ENCODE peak calls at places on chromosome 20, in four cellular contexts. V is H1, P is HepG2, J is HCT116. W is an unnamed sample.

GRCh38 chr20:10877345-10877744 is 203.5 kb upstream of the JAG1 start:
- DNase-seq in V (no peak), J (no peak), P (no peak), W (no peak)

GRCh38 chr20:62622877-62623487 is 19.3 kb upstream of the SLCO4A1 start:
- DNase-seq in J (no peak), V (no peak), P (no peak), W (no peak)

GRCh38 chr20:61312909-61313308 is 60.8 kb downstream of the CDH4 start:
- DNase-seq in P (no peak), V (no peak), J (no peak), W (no peak)

GRCh38 chr20:11267131-11267761 is 593.4 kb upstream of the JAG1 start:
- DNase-seq in V (peak), J (peak), P (peak), W (no peak)

GRCh38 chr20:59222239-59222981 is 58.8 kb downstream of the ZNF831 start:
- DNase-seq in P (peak), J (peak), V (peak), W (peak)

GRCh38 chr20:21390768-21391167 is 6.6 kb downstream of the NKX2-4 start:
- DNase-seq in P (no peak), J (no peak), V (no peak), W (no peak)

GRCh38 chr20:61768926-61769832 is 296.5 kb downstream of the TAF4 start:
- DNase-seq in J (no peak), P (no peak), V (no peak), W (no peak)

GRCh38 chr20:63587781-63588591 is 13.9 kb upstream of the HELZ2 start:
- DNase-seq in J (no peak), V (no peak), P (no peak), W (no peak)

GRCh38 chr20:35511814-35512420 is 17.5 kb downstream of the C20orf173 start:
- DNase-seq in P (peak), J (no peak), V (no peak), W (no peak)

GRCh38 chr20:11195899-11196558 is 522.2 kb upstream of the JAG1 start:
- DNase-seq in J (no peak), P (no peak), V (no peak), W (no peak)

GRCh38 chr20:59032023-59032712 is at the start of gene ATP5F1E:
- DNase-seq in J (peak), P (peak), V (peak), W (no peak)

GRCh38 chr20:4726710-4727391 is 5.1 kb downstream of the PRND start:
- DNase-seq in J (no peak), V (no peak), P (no peak), W (no peak)

GRCh38 chr20:33825340-33826269 is 14.5 kb downstream of the CHMP4B start:
- DNase-seq in J (no peak), P (peak), V (no peak), W (no peak)
- H3K27ac ChIP-seq in J (no peak), P (peak), V (peak), W (no peak)

DNA sequence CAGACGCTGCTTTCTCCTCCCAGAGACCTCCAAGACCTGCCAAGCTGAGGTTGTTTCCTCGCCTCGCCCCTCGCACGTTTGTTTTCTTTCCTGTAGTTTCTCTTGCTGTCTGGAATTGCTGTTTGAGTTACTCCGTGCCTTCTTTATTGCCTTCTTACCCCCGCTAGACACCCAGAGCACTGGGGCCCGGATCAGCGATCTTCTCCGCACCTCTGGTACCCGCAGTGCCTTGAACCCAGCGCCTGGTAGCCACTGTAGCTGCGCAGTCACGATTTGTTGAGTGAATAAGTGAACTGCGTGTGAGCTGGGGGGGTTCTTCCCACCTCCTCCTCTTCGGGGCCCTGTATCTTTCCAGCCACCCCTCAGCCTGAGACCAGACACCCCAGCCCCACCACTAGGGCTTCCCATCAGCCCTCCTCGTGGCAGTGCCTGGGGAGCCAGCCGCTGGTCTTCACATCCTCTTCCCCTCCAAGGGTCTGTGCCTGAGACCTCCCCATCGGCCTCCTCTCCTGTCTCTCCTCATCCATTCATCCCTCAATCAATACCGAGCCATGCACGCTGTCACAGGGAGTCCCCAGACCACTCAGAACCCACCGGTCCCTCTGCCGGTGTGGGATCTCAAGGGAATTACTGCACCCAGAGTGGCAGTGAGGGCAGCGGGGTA is 849 bp upstream of the BMP7 start:
- DNase-seq in J (no peak), V (no peak), P (no peak), W (no peak)
- TF ChIP-seq EZH2 in J (no peak), V (peak), P (no peak), W (no peak)

GRCh38 chr20:25148181-25148981 is 47.1 kb upstream of the ENTPD6 start:
- DNase-seq in J (no peak), V (no peak), P (no peak), W (no peak)
- TF ChIP-seq POLR2AphosphoS5 in J (no peak), V (no peak), P (no peak), W (no peak)

DNA sequence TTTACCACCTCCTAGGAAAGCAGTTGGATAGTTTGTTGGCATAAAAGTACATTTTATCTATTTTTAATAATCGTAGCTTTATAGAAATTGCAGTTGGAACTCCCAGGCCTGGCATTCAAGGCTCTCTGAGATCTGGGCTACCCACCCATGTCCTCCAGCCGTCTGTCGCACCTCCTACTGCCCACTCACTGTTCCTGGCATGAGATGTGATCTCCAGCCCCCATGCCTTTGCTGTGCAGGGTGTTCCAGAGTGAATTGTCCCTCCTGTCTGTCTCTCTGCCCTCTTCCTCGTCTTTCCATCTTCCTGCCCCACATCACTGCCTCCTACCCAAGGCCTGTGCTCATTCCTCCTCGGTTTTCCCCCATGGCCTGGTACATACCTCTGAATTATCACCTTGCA is 50.7 kb downstream of the PTPN1 start:
- DNase-seq in P (no peak), V (no peak), J (no peak), W (no peak)
- H3K27ac ChIP-seq in P (no peak), V (no peak), J (peak), W (peak)

GRCh38 chr20:45470939-45471338 is 1.4 kb downstream of the WFDC2 start:
- DNase-seq in V (no peak), J (no peak), P (no peak), W (no peak)
- TF ChIP-seq EZH2 in V (no peak), J (no peak), P (no peak), W (no peak)

GRCh38 chr20:6241591-6241990 is 118.8 kb upstream of the FERMT1 start:
- DNase-seq in J (no peak), P (no peak), V (no peak), W (no peak)
- TF ChIP-seq POLR2AphosphoS5 in J (no peak), P (no peak), V (no peak), W (no peak)

W was measured in SK-N-MC.